ENCODE peak calls at places on chromosomes 1 and 21, in ten cellular contexts. U, G, J, E, H, I, P, X, K and Y are unnamed samples.

GRCh38 chr1:95554408-95554807 is 320.4 kb downstream of the RWDD3 start:
- DNase-seq in U (no peak), G (no peak), J (no peak), E (peak), H (no peak), I (no peak), P (no peak), X (no peak), K (no peak), Y (no peak)

GRCh38 chr1:21239181-21239580 is 51.1 kb downstream of the ECE1 start:
- DNase-seq in U (no peak), G (no peak), J (no peak), E (no peak), H (no peak), I (no peak), P (peak), X (no peak), K (no peak), Y (no peak)

GRCh38 chr21:41142051-41142795 is 25.7 kb upstream of the BACE2 start:
- DNase-seq in U (no peak), G (no peak), J (peak), E (no peak), H (no peak), I (peak), P (peak), X (peak), K (no peak), Y (no peak)

GRCh38 chr21:32795802-32796489 is 24.4 kb upstream of the PAXBP1 start:
- DNase-seq in U (no peak), G (no peak), J (no peak), E (no peak), H (no peak), I (no peak), P (no peak), X (no peak), K (no peak), Y (no peak)

GRCh38 chr1:29393451-29393826 is 157.1 kb downstream of the PTPRU start:
- DNase-seq in U (no peak), G (no peak), J (no peak), E (no peak), H (no peak), I (no peak), P (no peak), X (no peak), K (no peak), Y (no peak)

GRCh38 chr1:74193908-74194307 is 4.1 kb downstream of the LRRIQ3 start:
- DNase-seq in U (no peak), G (no peak), J (no peak), E (no peak), H (no peak), I (no peak), P (peak), X (no peak), K (no peak), Y (no peak)

GRCh38 chr1:37951041-37951782 is 4.4 kb upstream of the INPP5B start:
- DNase-seq in U (no peak), G (no peak), J (no peak), E (no peak), H (no peak), I (no peak), P (no peak), X (no peak), K (no peak), Y (no peak)

GRCh38 chr1:30169269-30169668 is 554.1 kb downstream of the MATN1 start:
- DNase-seq in U (no peak), G (no peak), J (no peak), E (no peak), H (no peak), I (no peak), P (no peak), X (no peak), K (no peak), Y (no peak)

GRCh38 chr1:51270751-51271150 is 34.7 kb downstream of the RNF11 start:
- DNase-seq in U (no peak), G (no peak), J (no peak), E (no peak), H (no peak), I (no peak), P (no peak), X (no peak), K (no peak), Y (no peak)

GRCh38 chr1:110556471-110556807 is 37.5 kb upstream of the KCNA10 start:
- DNase-seq in U (no peak), G (no peak), J (no peak), E (no peak), H (no peak), I (no peak), P (no peak), X (no peak), K (no peak), Y (no peak)

GRCh38 chr1:187842406-187843165 is 1013.8 kb downstream of the PLA2G4A start:
- DNase-seq in U (no peak), G (no peak), J (no peak), E (peak), H (no peak), I (no peak), P (no peak), X (no peak), K (no peak), Y (no peak)

GRCh38 chr1:48194801-48195200 is 27.7 kb upstream of the SLC5A9 start:
- DNase-seq in U (no peak), G (no peak), J (no peak), E (no peak), H (no peak), I (no peak), P (no peak), X (no peak), K (no peak), Y (no peak)

GRCh38 chr1:55640708-55641473 is 425.7 kb upstream of the USP24 start:
- DNase-seq in U (no peak), G (no peak), J (no peak), E (no peak), H (peak), I (peak), P (peak), X (no peak), K (no peak), Y (peak)

GRCh38 chr21:42309753-42310213 is 5.4 kb downstream of the TFF3 start:
- DNase-seq in U (peak), G (no peak), J (peak), E (peak), H (peak), I (peak), P (peak), X (peak), K (no peak), Y (peak)

GRCh38 chr1:169426174-169426716 is 1.0 kb downstream of the CCDC181 start:
- DNase-seq in U (no peak), G (no peak), J (peak), E (no peak), H (no peak), I (no peak), P (no peak), X (no peak), K (no peak), Y (no peak)

GRCh38 chr1:110087812-110088738 is 17.6 kb upstream of the ALX3 start:
- DNase-seq in U (peak), G (peak), J (peak), E (peak), H (no peak), I (no peak), P (peak), X (peak), K (no peak), Y (no peak)

GRCh38 chr1:179867493-179868330 is 9.9 kb downstream of the TOR1AIP2 start:
- DNase-seq in U (peak), G (peak), J (peak), E (peak), H (peak), I (peak), P (peak), X (peak), K (no peak), Y (peak)

GRCh38 chr1:3907031-3907534 is 7.0 kb upstream of the C1orf174 start:
- DNase-seq in U (no peak), G (no peak), J (no peak), E (no peak), H (no peak), I (no peak), P (no peak), X (no peak), K (no peak), Y (no peak)

GRCh38 chr21:44694776-44695175 is 2.2 kb upstream of the KRTAP10-12 start:
- DNase-seq in U (no peak), G (no peak), J (no peak), E (no peak), H (no peak), I (no peak), P (no peak), X (no peak), K (no peak), Y (no peak)

GRCh38 chr1:38997034-38997900 is 6.2 kb downstream of the AKIRIN1 start:
- DNase-seq in U (no peak), G (no peak), J (no peak), E (no peak), H (peak), I (no peak), P (no peak), X (no peak), K (no peak), Y (no peak)

GRCh38 chr21:34845521-34846213 is 176.9 kb downstream of the CLIC6 start:
- DNase-seq in U (no peak), G (no peak), J (peak), E (peak), H (peak), I (no peak), P (peak), X (no peak), K (no peak), Y (no peak)

GRCh38 chr1:161008857-161009554 is 11.9 kb downstream of the F11R start:
- DNase-seq in U (no peak), G (no peak), J (no peak), E (no peak), H (no peak), I (no peak), P (no peak), X (no peak), K (no peak), Y (no peak)

GRCh38 chr1:44503625-44504024 is 98.6 kb downstream of the RNF220 start:
- DNase-seq in U (no peak), G (no peak), J (no peak), E (no peak), H (no peak), I (no peak), P (no peak), X (no peak), K (no peak), Y (no peak)

GRCh38 chr1:168689726-168690602 is 39.0 kb downstream of the DPT start:
- DNase-seq in U (no peak), G (no peak), J (no peak), E (peak), H (no peak), I (no peak), P (no peak), X (no peak), K (no peak), Y (no peak)